ENCODE peak calls at places on chromosome 16, in eight cellular contexts. X is esophagus muscularis mucosa, O is uterus, K is fibroblast of the aortic adventitia, U is glutamatergic neuron, T is left lung, A is A549, R is colonic mucosa. H is an unnamed sample.

GRCh38 chr16:30561212-30561816 is 3.1 kb upstream of the ZNF764 start:
- DNase-seq in X (no peak), O (peak), K (no peak), U (no peak), T (peak), A (no peak), R (peak), H (no peak)

GRCh38 chr16:17275989-17276530 is 194.7 kb downstream of the XYLT1 start:
- DNase-seq in X (no peak), O (no peak), K (no peak), U (no peak), T (no peak), A (no peak), R (no peak), H (no peak)

GRCh38 chr16:15810411-15810810 is 46.4 kb downstream of the MYH11 start:
- DNase-seq in X (no peak), O (no peak), K (no peak), U (peak), T (no peak), A (no peak), R (no peak), H (no peak)

GRCh38 chr16:64687796-64688195 is 434.1 kb downstream of the CDH11 start:
- DNase-seq in X (no peak), O (no peak), K (no peak), U (no peak), T (no peak), A (no peak), R (no peak), H (no peak)

GRCh38 chr16:72848759-72849664 is 198.9 kb downstream of the ZFHX3 start:
- DNase-seq in X (peak), O (peak), K (peak), U (peak), T (peak), A (peak), R (peak), H (peak)

GRCh38 chr16:851871-852270 is 51.3 kb upstream of the GNG13 start:
- DNase-seq in X (no peak), O (no peak), K (no peak), U (no peak), T (peak), A (no peak), R (no peak), H (no peak)

GRCh38 chr16:58422809-58423208 is 30.5 kb downstream of the GINS3 start:
- DNase-seq in X (no peak), O (no peak), K (no peak), U (no peak), T (no peak), A (no peak), R (no peak), H (no peak)

GRCh38 chr16:29198731-29199521 is 207.6 kb downstream of the NPIPB11 start:
- DNase-seq in X (no peak), O (peak), K (peak), U (no peak), T (no peak), A (no peak), R (no peak), H (peak)

GRCh38 chr16:31135535-31136286 is at the start of gene PRSS8:
- DNase-seq in X (no peak), O (no peak), K (no peak), U (no peak), T (peak), A (no peak), R (peak), H (peak)

GRCh38 chr16:57517397-57518367 is 18.7 kb downstream of the CCDC102A start:
- DNase-seq in X (no peak), O (no peak), K (no peak), U (no peak), T (peak), A (no peak), R (no peak), H (no peak)

GRCh38 chr16:56775162-56775561 is 45.2 kb downstream of the NUP93 start:
- DNase-seq in X (no peak), O (no peak), K (no peak), U (no peak), T (no peak), A (no peak), R (no peak), H (no peak)

GRCh38 chr16:49924078-49924477 is 68.2 kb upstream of the ZNF423 start:
- DNase-seq in X (no peak), O (no peak), K (no peak), U (no peak), T (no peak), A (peak), R (no peak), H (no peak)

GRCh38 chr16:138049-138417 is 440 bp downstream of the NPRL3 start:
- DNase-seq in X (no peak), O (peak), K (no peak), U (peak), T (peak), A (no peak), R (no peak), H (no peak)

GRCh38 chr16:4515611-4516233 is 22.9 kb downstream of the CDIP1 start:
- DNase-seq in X (no peak), O (no peak), K (peak), U (no peak), T (no peak), A (no peak), R (no peak), H (no peak)

GRCh38 chr16:58937661-58938060 is 203.5 kb upstream of the GOT2 start:
- DNase-seq in X (no peak), O (no peak), K (no peak), U (no peak), T (no peak), A (no peak), R (no peak), H (no peak)

GRCh38 chr16:56534847-56535383 is 15.1 kb upstream of the BBS2 start:
- DNase-seq in X (no peak), O (no peak), K (no peak), U (no peak), T (no peak), A (no peak), R (no peak), H (no peak)

GRCh38 chr16:4358831-4359561 is 7.9 kb upstream of the PAM16 start:
- DNase-seq in X (no peak), O (peak), K (peak), U (peak), T (peak), A (peak), R (peak), H (no peak)

GRCh38 chr16:67430504-67431076 is 331 bp upstream of the HSD11B2 start:
- DNase-seq in X (no peak), O (no peak), K (no peak), U (peak), T (peak), A (no peak), R (peak), H (no peak)

GRCh38 chr16:67364610-67365256 is 28.6 kb downstream of the TPPP3 start:
- DNase-seq in X (no peak), O (no peak), K (no peak), U (no peak), T (no peak), A (no peak), R (no peak), H (no peak)

GRCh38 chr16:64211306-64211705 is 910.6 kb downstream of the CDH11 start:
- DNase-seq in X (no peak), O (no peak), K (no peak), U (no peak), T (no peak), A (no peak), R (no peak), H (no peak)

GRCh38 chr16:84699147-84699711 is 571 bp upstream of the USP10 start:
- DNase-seq in X (no peak), O (no peak), K (no peak), U (no peak), T (no peak), A (peak), R (peak), H (no peak)

GRCh38 chr16:723695-724094 is 2.5 kb downstream of the CCDC78 start:
- DNase-seq in X (no peak), O (no peak), K (no peak), U (no peak), T (no peak), A (no peak), R (no peak), H (no peak)

GRCh38 chr16:17921357-17921978 is 415.1 kb downstream of the NPIPA8 start:
- DNase-seq in X (no peak), O (no peak), K (peak), U (peak), T (no peak), A (peak), R (peak), H (no peak)

GRCh38 chr16:65312071-65312470 is 190.2 kb upstream of the CDH11 start:
- DNase-seq in X (no peak), O (no peak), K (peak), U (no peak), T (no peak), A (no peak), R (no peak), H (no peak)

GRCh38 chr16:48526058-48526957 is 83.7 kb downstream of the N4BP1 start:
- DNase-seq in X (no peak), O (no peak), K (no peak), U (no peak), T (no peak), A (peak), R (peak), H (peak)
- TF ChIP-seq CTCF in X (no peak), O (no peak), K (no peak), U (no peak), T (peak), A (peak), R (peak), H (no peak)

DNA sequence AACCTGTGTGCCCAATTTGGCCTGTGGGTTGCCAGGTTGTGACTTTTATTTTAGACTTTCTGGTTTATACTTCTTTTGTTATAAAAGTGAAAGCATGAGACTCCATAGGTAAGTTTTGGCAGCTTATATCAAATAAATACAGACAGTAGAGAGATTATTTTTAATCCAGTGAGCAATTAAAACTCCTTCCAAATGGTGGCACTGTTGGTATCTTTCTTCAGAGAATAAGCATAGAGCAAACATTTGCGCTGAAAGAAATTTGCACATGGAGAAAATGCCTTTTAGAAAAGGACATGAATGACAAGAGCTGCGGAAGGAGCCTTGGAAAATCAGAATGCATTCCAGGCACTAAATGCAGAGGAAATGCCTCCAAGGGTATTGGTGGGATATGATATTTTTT is 46.1 kb upstream of the DNAJA2 start:
- DNase-seq in X (no peak), O (no peak), K (no peak), U (no peak), T (no peak), A (peak), R (no peak), H (no peak)
- TF ChIP-seq CTCF in X (no peak), O (no peak), K (peak), U (no peak), T (no peak), A (peak), R (no peak), H (no peak)

GRCh38 chr16:88063201-88063773 is 112.1 kb downstream of the BANP start:
- DNase-seq in X (no peak), O (peak), K (peak), U (no peak), T (peak), A (no peak), R (no peak), H (no peak)
- TF ChIP-seq CTCF in X (peak), O (no peak), K (peak), U (no peak), T (no peak), A (no peak), R (no peak), H (no peak)

GRCh38 chr16:20720251-20720650 is 21.4 kb downstream of the THUMPD1 start:
- DNase-seq in X (no peak), O (no peak), K (no peak), U (no peak), T (no peak), A (no peak), R (no peak), H (no peak)
- TF ChIP-seq CTCF in X (no peak), O (no peak), K (no peak), U (no peak), T (no peak), A (no peak), R (no peak), H (no peak)

GRCh38 chr16:80988756-80989155 is 17.9 kb downstream of the CMC2 start:
- DNase-seq in X (no peak), O (no peak), K (no peak), U (no peak), T (no peak), A (no peak), R (no peak), H (no peak)
- TF ChIP-seq CTCF in X (no peak), O (no peak), K (no peak), U (no peak), T (no peak), A (no peak), R (no peak), H (no peak)

DNA sequence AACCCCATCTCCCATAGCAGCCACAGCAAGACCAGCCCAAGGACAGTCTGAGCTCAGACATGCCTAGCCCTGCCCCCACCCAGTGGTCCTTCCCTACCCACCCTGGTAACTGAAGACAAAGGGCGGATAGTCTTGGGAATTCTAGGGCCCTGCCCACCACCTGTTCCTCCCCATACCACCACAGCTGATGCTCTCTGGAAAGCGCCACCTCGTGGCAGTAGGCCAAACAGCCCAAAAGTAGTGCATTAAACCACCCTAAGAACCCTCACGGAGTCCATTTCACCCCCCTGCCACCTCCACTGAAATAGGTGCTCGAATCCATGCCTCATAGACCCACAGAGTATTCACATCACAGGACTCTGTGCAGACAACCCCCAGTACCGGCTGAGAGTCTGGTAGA is 1021.4 kb downstream of the CDH8 start:
- DNase-seq in X (no peak), O (no peak), K (no peak), U (no peak), T (no peak), A (no peak), R (no peak), H (no peak)
- TF ChIP-seq CTCF in X (no peak), O (no peak), K (no peak), U (no peak), T (no peak), A (no peak), R (no peak), H (no peak)

GRCh38 chr16:23129686-23130085 is 19.6 kb downstream of the USP31 start:
- DNase-seq in X (no peak), O (no peak), K (no peak), U (no peak), T (no peak), A (no peak), R (no peak), H (no peak)

GRCh38 chr16:23125277-23125676 is 24.0 kb downstream of the USP31 start:
- DNase-seq in X (no peak), O (no peak), K (no peak), U (no peak), T (no peak), A (no peak), R (no peak), H (no peak)

GRCh38 chr16:23131036-23131435 is 18.2 kb downstream of the USP31 start:
- DNase-seq in X (no peak), O (no peak), K (no peak), U (no peak), T (no peak), A (no peak), R (no peak), H (no peak)

GRCh38 chr16:23131436-23131835 is 17.8 kb downstream of the USP31 start:
- DNase-seq in X (no peak), O (no peak), K (no peak), U (no peak), T (no peak), A (no peak), R (no peak), H (no peak)

DNA sequence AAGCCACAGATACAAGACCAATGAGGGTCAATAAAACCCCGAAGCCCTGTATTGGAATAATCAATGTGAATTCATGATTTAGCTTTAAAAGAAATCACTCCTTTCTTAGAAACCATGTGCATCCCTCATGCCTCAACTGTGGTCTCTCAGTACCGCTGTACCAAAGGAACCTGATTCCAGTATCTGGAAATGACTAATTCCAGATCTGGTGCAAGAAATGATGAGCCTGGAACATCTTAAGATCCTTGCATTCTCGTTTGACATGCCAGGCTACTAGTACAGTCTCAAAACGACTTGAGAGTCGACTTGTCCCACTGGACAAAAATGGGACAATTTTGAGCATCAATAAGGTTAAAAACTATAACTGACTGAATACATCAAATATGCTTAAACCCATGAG is 21.2 kb downstream of the USP31 start:
- DNase-seq in X (no peak), O (no peak), K (no peak), U (no peak), T (no peak), A (no peak), R (no peak), H (no peak)
- TF ChIP-seq CTCF in X (no peak), O (no peak), K (no peak), U (no peak), T (no peak), A (no peak), R (no peak), H (no peak)

DNA sequence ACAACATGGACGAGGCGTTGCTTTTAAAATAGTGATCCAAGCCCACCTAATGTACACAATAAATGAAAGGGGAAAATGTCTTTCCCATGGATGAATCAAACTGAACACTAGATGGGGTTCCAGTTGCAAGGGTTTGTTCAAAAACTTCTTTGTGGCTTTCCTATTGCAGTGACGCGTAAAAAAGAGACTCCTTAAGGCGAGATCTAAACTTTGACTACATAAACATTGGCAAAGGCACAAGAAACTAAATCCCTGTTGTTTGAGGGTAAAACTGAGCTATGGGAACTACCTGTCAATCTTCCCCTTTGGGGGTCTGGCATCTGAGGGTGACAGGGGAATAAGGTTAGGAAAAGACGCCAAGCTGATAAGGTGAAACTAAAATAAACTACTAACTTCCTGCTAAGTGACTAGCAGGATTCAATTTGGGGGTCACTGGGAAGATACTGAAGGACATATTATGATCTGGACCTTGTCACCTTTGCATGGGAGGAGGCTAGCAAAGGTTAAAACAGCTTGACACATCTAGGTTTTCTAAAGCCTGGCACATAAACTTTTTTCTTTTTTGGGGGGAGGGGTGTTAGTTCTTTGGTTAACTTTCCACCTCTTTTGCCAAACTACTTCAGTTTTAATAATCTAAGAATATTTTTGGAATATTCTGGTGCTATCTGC is 4.7 kb downstream of the SALL1 start:
- DNase-seq in X (no peak), O (no peak), K (peak), U (no peak), T (no peak), A (no peak), R (no peak), H (no peak)
- TF ChIP-seq CTCF in X (no peak), O (peak), K (peak), U (peak), T (no peak), A (no peak), R (no peak), H (no peak)

GRCh38 chr16:19167710-19168172 is 299 bp upstream of the SYT17 start:
- DNase-seq in X (no peak), O (peak), K (peak), U (peak), T (peak), A (peak), R (peak), H (no peak)
- TF ChIP-seq CTCF in X (peak), O (peak), K (peak), U (peak), T (peak), A (peak), R (peak), H (no peak)

GRCh38 chr16:79359082-79359481 is 241.5 kb downstream of the MAF start:
- DNase-seq in X (no peak), O (no peak), K (no peak), U (no peak), T (no peak), A (no peak), R (no peak), H (peak)

GRCh38 chr16:79360267-79360666 is 240.3 kb downstream of the MAF start:
- DNase-seq in X (no peak), O (no peak), K (no peak), U (no peak), T (no peak), A (no peak), R (no peak), H (peak)

GRCh38 chr16:79363035-79363434 is 237.5 kb downstream of the MAF start:
- DNase-seq in X (no peak), O (no peak), K (no peak), U (no peak), T (no peak), A (no peak), R (no peak), H (no peak)

GRCh38 chr16:79362312-79362970 is 238.1 kb downstream of the MAF start:
- DNase-seq in X (no peak), O (no peak), K (no peak), U (no peak), T (no peak), A (no peak), R (no peak), H (peak)

GRCh38 chr16:79361132-79361751 is 239.3 kb downstream of the MAF start:
- DNase-seq in X (no peak), O (no peak), K (no peak), U (no peak), T (no peak), A (no peak), R (no peak), H (no peak)
- TF ChIP-seq CTCF in X (no peak), O (no peak), K (no peak), U (no peak), T (no peak), A (no peak), R (no peak), H (no peak)